ENCODE peak calls at places on chromosomes 13 and 19, in ten cellular contexts. Q, C, P, N, L, G, F, K, B and X are unnamed samples.

GRCh38 chr19:4345656-4346383 is 2.5 kb downstream of the MPND start:
- DNase-seq in Q (no peak), C (no peak), P (no peak), N (no peak), L (no peak), G (no peak), F (no peak), K (no peak), B (no peak), X (no peak)

GRCh38 chr13:73065665-73066350 is 7.0 kb downstream of the KLF5 start:
- DNase-seq in Q (no peak), C (no peak), P (no peak), N (no peak), L (no peak), G (no peak), F (no peak), K (no peak), B (no peak), X (no peak)

GRCh38 chr13:39036212-39036611 is 1.7 kb downstream of the PROSER1 start:
- DNase-seq in Q (peak; percentile 26), C (no peak), P (peak; percentile 25), N (no peak), L (no peak), G (peak; percentile 13), F (no peak), K (no peak), B (no peak), X (no peak)

GRCh38 chr19:14555918-14556661 is 15.8 kb downstream of the NDUFB7 start:
- DNase-seq in Q (peak; percentile 47), C (peak; percentile 56), P (no peak), N (no peak), L (no peak), G (peak; percentile 39), F (no peak), K (no peak), B (no peak), X (no peak)

GRCh38 chr13:114129649-114130062 is 2.8 kb downstream of the RASA3 start:
- DNase-seq in Q (peak; percentile 55), C (peak; percentile 62), P (peak; percentile 69), N (no peak), L (no peak), G (no peak), F (no peak), K (no peak), B (no peak), X (no peak)

GRCh38 chr19:38434549-38435051 is 1.1 kb downstream of the RYR1 start:
- DNase-seq in Q (no peak), C (no peak), P (no peak), N (no peak), L (peak; percentile 87), G (no peak), F (no peak), K (no peak), B (peak; percentile 75), X (no peak)

GRCh38 chr19:31262673-31263308 is 86.4 kb downstream of the TSHZ3 start:
- DNase-seq in Q (no peak), C (no peak), P (no peak), N (no peak), L (no peak), G (no peak), F (no peak), K (no peak), B (no peak), X (no peak)

GRCh38 chr19:518292-519231 is 11.3 kb downstream of the TPGS1 start:
- DNase-seq in Q (peak; percentile 67), C (peak; percentile 61), P (peak; percentile 63), N (peak; percentile 60), L (peak; percentile 36), G (peak; percentile 30), F (no peak), K (no peak), B (no peak), X (peak; percentile 74)

GRCh38 chr13:75803175-75803611 is 167.1 kb downstream of the LMO7 start:
- DNase-seq in Q (peak; percentile 3), C (no peak), P (no peak), N (peak; percentile 6), L (peak; percentile 61), G (no peak), F (no peak), K (no peak), B (no peak), X (no peak)

GRCh38 chr19:48842744-48843162 is 6.5 kb upstream of the HSD17B14 start:
- DNase-seq in Q (peak; percentile 56), C (peak; percentile 60), P (peak; percentile 48), N (peak; percentile 51), L (peak; percentile 67), G (peak; percentile 61), F (no peak), K (peak; percentile 22), B (no peak), X (no peak)

GRCh38 chr19:39167461-39168257 is 29.1 kb upstream of the NCCRP1 start:
- DNase-seq in Q (no peak), C (no peak), P (no peak), N (no peak), L (peak; percentile 81), G (no peak), F (no peak), K (no peak), B (no peak), X (no peak)

GRCh38 chr19:38346837-38347236 is 11.2 kb downstream of the CATSPERG start:
- DNase-seq in Q (no peak), C (no peak), P (no peak), N (no peak), L (no peak), G (no peak), F (no peak), K (no peak), B (no peak), X (no peak)